ENCODE peak calls at places on chromosomes 2 and 18, in six cellular contexts. I is cardiac muscle cell, U is Karpas-422, D is mammary epithelial cell, F is HCT116, V is caudate nucleus. X is an unnamed sample.

GRCh38 chr2:98556634-98557033 is 51.7 kb downstream of the COA5 start:
- DNase-seq in I (no peak), U (peak; percentile 86), D (no peak), F (no peak), V (no peak), X (no peak)

GRCh38 chr2:64839844-64840243 is 149.4 kb upstream of the SLC1A4 start:
- DNase-seq in I (no peak), U (peak; percentile 90), D (no peak), F (peak; percentile 35), V (no peak), X (no peak)

GRCh38 chr2:233124449-233125080 is 64.4 kb downstream of the INPP5D start:
- DNase-seq in I (no peak), U (peak; percentile 95), D (no peak), F (no peak), V (no peak), X (no peak)

GRCh38 chr2:109131777-109132176 is 2.8 kb downstream of the SH3RF3 start:
- DNase-seq in I (no peak), U (no peak), D (no peak), F (no peak), V (no peak), X (no peak)

GRCh38 chr2:201411421-201411820 is 39.8 kb downstream of the TRAK2 start:
- DNase-seq in I (no peak), U (no peak), D (no peak), F (no peak), V (no peak), X (no peak)

GRCh38 chr18:40832362-40832761 is 1122.7 kb upstream of the PIK3C3 start:
- DNase-seq in I (no peak), U (no peak), D (no peak), F (no peak), V (no peak), X (no peak)

GRCh38 chr2:235945608-235946140 is 222.5 kb downstream of the GBX2 start:
- DNase-seq in I (no peak), U (no peak), D (no peak), F (no peak), V (no peak), X (no peak)

GRCh38 chr2:157032019-157032418 is 225.5 kb upstream of the GALNT5 start:
- DNase-seq in I (no peak), U (no peak), D (peak; percentile 88), F (peak; percentile 97), V (no peak), X (peak; percentile 82)

GRCh38 chr2:16546128-16546754 is 119.4 kb downstream of the CYRIA start:
- DNase-seq in I (peak; percentile 94), U (peak; percentile 83), D (peak; percentile 52), F (no peak), V (no peak), X (peak; percentile 26)

GRCh38 chr2:86337235-86338099 is at the start of gene REEP1:
- DNase-seq in I (peak; percentile 88), U (no peak), D (peak; percentile 28), F (no peak), V (no peak), X (peak; percentile 33)

GRCh38 chr2:218036371-218036770 is 32.7 kb upstream of the RUFY4 start:
- DNase-seq in I (no peak), U (peak; percentile 55), D (no peak), F (no peak), V (no peak), X (no peak)

GRCh38 chr2:66867038-66867380 is 432.1 kb downstream of the MEIS1 start:
- DNase-seq in I (no peak), U (no peak), D (peak; percentile 24), F (no peak), V (no peak), X (no peak)

GRCh38 chr18:49274188-49274714 is 186.2 kb downstream of the DYM start:
- DNase-seq in I (no peak), U (no peak), D (no peak), F (peak; percentile 1), V (no peak), X (no peak)

GRCh38 chr18:59140287-59140885 is 702 bp downstream of the SEC11C start:
- DNase-seq in I (peak; percentile 83), U (peak; percentile 71), D (peak; percentile 48), F (no peak), V (no peak), X (peak; percentile 34)

GRCh38 chr2:69985684-69986083 is 24.3 kb upstream of the ASPRV1 start:
- DNase-seq in I (no peak), U (no peak), D (peak; percentile 80), F (no peak), V (no peak), X (no peak)

GRCh38 chr18:7772496-7772861 is 205.4 kb downstream of the PTPRM start:
- DNase-seq in I (no peak), U (no peak), D (no peak), F (no peak), V (no peak), X (no peak)

GRCh38 chr2:40120021-40120420 is 331.9 kb downstream of the SLC8A1 start:
- DNase-seq in I (no peak), U (no peak), D (no peak), F (no peak), V (no peak), X (no peak)

GRCh38 chr2:237725661-237726060 is 72.9 kb upstream of the RBM44 start:
- DNase-seq in I (no peak), U (no peak), D (no peak), F (no peak), V (no peak), X (no peak)

GRCh38 chr2:181575650-181576025 is 81.3 kb downstream of the CERKL start:
- DNase-seq in I (no peak), U (no peak), D (no peak), F (no peak), V (no peak), X (no peak)

GRCh38 chr18:79384834-79385233 is 10.9 kb upstream of the NFATC1 start:
- DNase-seq in I (no peak), U (no peak), D (no peak), F (no peak), V (no peak), X (no peak)

GRCh38 chr2:42298132-42298531 is 62.9 kb downstream of the COX7A2L start:
- DNase-seq in I (no peak), U (no peak), D (no peak), F (no peak), V (no peak), X (no peak)
- H3K27ac ChIP-seq in I (no peak overlapping the region), U (no peak overlapping the region), D (no peak overlapping the region), F (no peak overlapping the region), V (no peak overlapping the region), X (no peak overlapping the region)

GRCh38 chr2:42103829-42104228 is 56.0 kb downstream of the PKDCC start:
- DNase-seq in I (no peak), U (no peak), D (no peak), F (no peak), V (no peak), X (no peak)
- H3K27ac ChIP-seq in I (peak overlapping the region; percentile 83), U (no peak overlapping the region), D (no peak overlapping the region), F (no peak overlapping the region), V (no peak overlapping the region), X (no peak overlapping the region)

DNA sequence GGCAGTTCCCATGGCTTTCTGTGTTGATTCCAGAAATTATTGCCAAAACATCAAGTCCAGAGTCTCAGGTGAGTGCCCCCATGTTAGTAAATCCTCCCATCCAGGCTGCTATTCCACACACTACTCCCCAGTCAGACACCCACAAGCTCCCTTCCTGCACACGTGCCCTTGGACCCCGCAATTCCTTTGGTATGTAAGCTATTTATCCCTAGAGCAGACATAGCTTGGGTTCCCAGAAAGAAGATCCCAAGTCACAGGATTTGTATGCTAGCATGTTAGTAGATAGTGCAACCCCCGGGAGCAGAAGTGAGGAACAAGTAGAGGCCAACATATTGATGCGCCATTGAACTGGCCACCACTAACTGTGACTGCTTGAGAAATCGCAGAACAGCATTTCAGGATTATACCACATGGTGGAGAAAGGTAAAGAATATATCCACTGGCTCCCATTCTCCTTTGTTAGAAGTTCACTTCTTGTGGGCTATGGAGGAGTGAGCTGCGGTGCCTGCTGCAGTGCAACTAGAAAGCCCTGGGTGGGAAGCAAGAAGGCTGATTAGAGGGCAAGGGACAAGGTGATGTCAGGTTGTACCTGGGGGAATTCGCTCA is 137.5 kb upstream of the CHAC2 start:
- DNase-seq in I (no peak), U (no peak), D (no peak), F (no peak), V (no peak), X (no peak)
- H3K27ac ChIP-seq in I (no peak overlapping the region), U (no peak overlapping the region), D (no peak overlapping the region), F (no peak overlapping the region), V (no peak overlapping the region), X (no peak overlapping the region)

DNA sequence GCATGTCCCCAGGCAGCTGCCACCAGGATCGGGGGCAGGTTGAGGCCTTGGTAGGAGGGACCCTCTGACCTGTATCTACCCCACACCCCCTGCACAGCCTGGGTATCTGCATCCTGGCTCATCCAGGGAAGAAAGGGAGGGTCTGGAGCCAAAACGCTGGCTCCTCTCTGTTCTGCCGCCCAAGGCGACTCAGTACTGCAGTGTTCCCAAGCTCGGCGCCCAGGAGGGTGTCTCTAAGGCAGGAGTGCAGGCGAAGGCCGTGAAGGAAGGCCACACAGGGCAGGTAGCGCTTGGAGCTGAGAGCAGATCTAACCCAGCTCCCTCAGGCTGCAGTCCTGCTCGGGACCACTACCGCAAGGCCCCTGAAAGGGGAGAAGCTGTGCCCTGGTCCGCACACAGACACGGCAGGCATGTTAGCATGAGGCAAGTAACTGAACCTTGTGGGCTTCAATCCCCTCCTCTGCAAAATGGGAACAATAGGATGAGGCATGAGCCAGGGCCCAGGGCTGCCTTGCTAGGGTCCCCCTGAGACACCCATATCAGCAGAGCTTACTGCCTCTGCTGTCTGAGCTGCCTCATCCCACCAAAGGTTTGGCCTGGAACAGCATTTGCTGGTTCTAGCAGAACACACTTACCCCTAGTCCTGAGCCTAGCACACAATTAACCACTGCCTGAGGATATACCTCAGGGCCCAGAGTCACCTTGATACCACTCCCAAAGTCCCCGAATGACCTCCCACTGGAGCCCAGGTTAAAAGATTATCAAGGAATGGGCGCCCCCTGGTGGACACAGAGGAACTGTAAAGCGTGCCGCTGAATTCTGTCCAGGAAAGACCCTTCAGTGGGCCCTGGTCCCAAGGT is 6.5 kb downstream of the PTMA start:
- DNase-seq in I (peak; percentile 93), U (peak; percentile 94), D (peak; percentile 26), F (peak; percentile 38), V (peak; percentile 24), X (peak; percentile 66)
- H3K27ac ChIP-seq in I (peak overlapping the region; percentile 74), U (peak overlapping the region; percentile 79), D (no peak overlapping the region), F (peak overlapping the region; percentile 68), V (peak overlapping the region; percentile 73), X (peak overlapping the region; percentile 87)

GRCh38 chr2:159712929-159713575 is 746 bp downstream of the MARCHF7 start:
- DNase-seq in I (peak; percentile 64), U (peak; percentile 69), D (peak; percentile 15), F (no peak), V (no peak), X (no peak)
- H3K27ac ChIP-seq in I (peak overlapping the region; percentile 98), U (peak overlapping the region; percentile 81), D (peak overlapping the region; percentile 88), F (peak overlapping the region; percentile 93), V (peak overlapping the region; percentile 93), X (peak overlapping the region; percentile 92)

X was measured in RWPE1.